ENCODE peak calls at places on chromosome 6, in four cellular contexts. D is T-helper 9 cell; R is effector CD4-positive, alpha-beta T cell; M is putamen. W is an unnamed sample.

GRCh38 chr6:56719310-56719709 is 76.6 kb upstream of the DST start:
- DNase-seq in D (no peak), R (no peak), M (no peak), W (no peak)

GRCh38 chr6:154302111-154302752 is 54.4 kb downstream of the IPCEF1 start:
- DNase-seq in D (no peak), R (no peak), M (peak), W (no peak)

GRCh38 chr6:160133441-160134336 is 12.1 kb downstream of the SLC22A1 start:
- DNase-seq in D (no peak), R (no peak), M (no peak), W (no peak)

GRCh38 chr6:3850451-3851203 is 1.5 kb downstream of the FAM50B start:
- DNase-seq in D (no peak), R (no peak), M (no peak), W (no peak)

GRCh38 chr6:42929928-42930360 is 664 bp downstream of the CNPY3 start:
- DNase-seq in D (peak), R (peak), M (peak), W (no peak)

GRCh38 chr6:156762547-156762946 is 14.6 kb upstream of the ARID1B start:
- DNase-seq in D (no peak), R (no peak), M (no peak), W (no peak)

GRCh38 chr6:1024587-1024986 is 287.3 kb upstream of the FOXQ1 start:
- DNase-seq in D (no peak), R (no peak), M (peak), W (no peak)

GRCh38 chr6:49515485-49516146 is 15.9 kb downstream of the GLYATL3 start:
- DNase-seq in D (no peak), R (no peak), M (no peak), W (no peak)

GRCh38 chr6:138357928-138358327 is 19.8 kb upstream of the SMIM28 start:
- DNase-seq in D (no peak), R (no peak), M (no peak), W (no peak)

GRCh38 chr6:167005350-167006159 is 6.4 kb downstream of the CEP43 start:
- DNase-seq in D (no peak), R (no peak), M (peak), W (no peak)

GRCh38 chr6:52176550-52176949 is 9.6 kb upstream of the IL17A start:
- DNase-seq in D (no peak), R (no peak), M (no peak), W (no peak)

GRCh38 chr6:156515242-156515641 is 261.9 kb upstream of the ARID1B start:
- DNase-seq in D (no peak), R (no peak), M (no peak), W (no peak)

GRCh38 chr6:68639826-68640505 is 4.9 kb downstream of the ADGRB3 start:
- DNase-seq in D (no peak), R (no peak), M (no peak), W (no peak)

GRCh38 chr6:107235521-107235920 is 120.2 kb upstream of the BEND3 start:
- DNase-seq in D (no peak), R (no peak), M (no peak), W (no peak)

GRCh38 chr6:146358341-146359046 is 185.1 kb upstream of the RAB32 start:
- DNase-seq in D (no peak), R (no peak), M (no peak), W (no peak)

GRCh38 chr6:72348926-72349325 is 272.9 kb upstream of the KCNQ5 start:
- DNase-seq in D (no peak), R (no peak), M (no peak), W (no peak)

GRCh38 chr6:3804981-3805380 is 44.2 kb upstream of the FAM50B start:
- DNase-seq in D (no peak), R (no peak), M (no peak), W (no peak)

GRCh38 chr6:85390775-85391174 is 59.1 kb upstream of the NT5E start:
- DNase-seq in D (no peak), R (no peak), M (no peak), W (no peak)

GRCh38 chr6:97978855-97979271 is 695.8 kb upstream of the MMS22L start:
- DNase-seq in D (no peak), R (no peak), M (no peak), W (peak)

GRCh38 chr6:42099340-42100028 is 42.9 kb downstream of the C6orf132 start:
- DNase-seq in D (no peak), R (no peak), M (peak), W (no peak)

GRCh38 chr6:73041051-73041450 is 184.2 kb downstream of the KHDC1L start:
- DNase-seq in D (no peak), R (no peak), M (no peak), W (no peak)

GRCh38 chr6:129055796-129056195 is 172.9 kb downstream of the LAMA2 start:
- DNase-seq in D (no peak), R (no peak), M (no peak), W (no peak)

W was measured in D341Med.